ENCODE peak calls at places on chromosomes 13 and 19, in four cellular contexts. F, S, B and N are unnamed samples. For H3K4me1, the result is how much of the 10 kb centered on the place peaks cover.

GRCh38 chr19:14048439-14049153 is 13.3 kb downstream of the PALM3 start:
- DNase-seq in B (peak), F (peak), S (no peak), N (peak)

GRCh38 chr19:38073806-38074685 is 150.0 kb downstream of the DPF1 start:
- DNase-seq in F (peak), S (no peak), B (no peak), N (no peak)

GRCh38 chr19:28874742-28875141 is 338.2 kb downstream of the UQCRFS1 start:
- DNase-seq in B (no peak), F (no peak), S (no peak), N (no peak)

GRCh38 chr19:48393559-48394330 is at the start of gene GRIN2D:
- DNase-seq in B (no peak), F (no peak), S (no peak), N (peak)

GRCh38 chr13:24176351-24177101 is 16.0 kb downstream of the SPATA13 start:
- DNase-seq in S (no peak), F (no peak), B (no peak), N (no peak)

GRCh38 chr13:41402695-41403511 is 54.4 kb upstream of the RGCC start:
- DNase-seq in F (no peak), B (no peak), S (no peak), N (no peak)

GRCh38 chr13:42485272-42485671 is 88.7 kb upstream of the TNFSF11 start:
- DNase-seq in S (no peak), F (no peak), B (no peak), N (no peak)

GRCh38 chr19:38679839-38680238 is 32.4 kb downstream of the ACTN4 start:
- DNase-seq in B (no peak), F (no peak), S (no peak), N (no peak)

GRCh38 chr13:21894091-21894490 is 223.2 kb downstream of the FGF9 start:
- DNase-seq in F (no peak), B (no peak), S (no peak), N (no peak)

GRCh38 chr13:26475176-26476110 is 82.0 kb upstream of the WASF3 start:
- DNase-seq in F (no peak), S (peak), B (no peak), N (no peak)

GRCh38 chr13:40910324-40911050 is 108.6 kb downstream of the ELF1 start:
- DNase-seq in F (no peak), B (peak), S (no peak), N (no peak)

GRCh38 chr13:107234315-107234714 is 666.4 kb upstream of the ARGLU1 start:
- DNase-seq in B (no peak), S (no peak), F (no peak), N (no peak)

GRCh38 chr13:34671136-34671535 is 270.9 kb upstream of the NBEA start:
- DNase-seq in S (peak), F (no peak), B (no peak), N (no peak)

GRCh38 chr13:74015137-74015536 is 119.1 kb downstream of the KLF12 start:
- DNase-seq in S (no peak), B (peak), F (no peak), N (no peak)

GRCh38 chr19:19420570-19421301 is 15.3 kb downstream of the GATAD2A start:
- DNase-seq in F (no peak), B (peak), S (no peak), N (peak)

GRCh38 chr13:91580749-91581148 is 182.3 kb downstream of the GPC5 start:
- DNase-seq in B (no peak), F (no peak), S (no peak), N (no peak)

GRCh38 chr19:44869728-44870470 is 21.2 kb upstream of the TOMM40 start:
- DNase-seq in F (no peak), B (no peak), S (no peak), N (no peak)

GRCh38 chr19:41206926-41207750 is 11.9 kb upstream of the AXL start:
- DNase-seq in B (no peak), F (no peak), S (peak), N (no peak)

GRCh38 chr19:39262496-39262895 is 5.7 kb upstream of the IFNL2 start:
- DNase-seq in F (no peak), B (no peak), S (no peak), N (no peak)

GRCh38 chr13:51767100-51767499 is 36.9 kb downstream of the DHRS12 start:
- DNase-seq in B (peak), F (no peak), S (no peak), N (no peak)

GRCh38 chr19:45443462-45444317 is 20.0 kb upstream of the ERCC1 start:
- DNase-seq in S (peak), B (peak), F (peak), N (peak)

GRCh38 chr13:51643882-51644281 is 59.6 kb downstream of the WDFY2 start:
- DNase-seq in S (no peak), F (no peak), B (no peak), N (no peak)

GRCh38 chr13:110387451-110388140 is 80.5 kb downstream of the COL4A2 start:
- DNase-seq in B (no peak), F (no peak), S (no peak), N (no peak)

GRCh38 chr13:95677564-95678386 is 836 bp downstream of the DNAJC3 start:
- DNase-seq in B (peak), S (peak), F (peak), N (peak)
- H3K27ac ChIP-seq in B (peak), S (peak), F (no peak), N (peak)

DNA sequence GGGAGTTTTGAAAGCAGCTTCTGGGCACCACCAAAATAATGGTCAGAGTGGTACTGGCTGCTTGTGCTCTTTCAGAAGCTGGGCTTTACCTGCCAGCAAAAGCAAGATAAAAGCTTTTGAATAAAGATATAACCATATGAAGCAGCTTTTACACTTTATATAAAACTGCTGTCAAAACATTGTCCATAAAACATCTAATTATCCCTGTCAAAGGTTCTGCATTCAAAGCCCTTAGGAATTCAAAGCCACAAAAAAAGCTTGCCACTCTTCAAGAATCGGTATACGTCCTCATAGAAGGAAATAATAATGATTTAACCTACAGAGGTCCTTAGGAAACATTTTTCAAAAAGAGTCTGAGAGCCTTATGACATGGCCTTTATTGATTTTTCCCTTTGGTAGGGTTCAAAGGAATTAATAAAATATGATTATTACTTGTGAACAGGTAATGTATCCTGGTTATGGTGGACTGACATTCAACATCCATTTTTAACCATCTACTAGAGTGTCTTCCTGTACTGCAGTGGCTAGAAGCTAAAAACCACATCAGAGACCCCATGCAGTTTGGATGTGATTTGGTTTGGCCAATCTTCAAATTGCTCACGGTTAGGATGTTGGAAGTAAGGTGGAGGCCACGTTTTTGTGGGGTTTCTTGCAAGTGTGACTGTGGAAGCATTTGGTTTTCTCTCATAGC is 441.7 kb downstream of the DIAPH3 start:
- DNase-seq in S (no peak), B (no peak), F (no peak), N (no peak)
- H3K4me1 ChIP-seq in S (under half), B (under half), F (under half), N (under half)

DNA sequence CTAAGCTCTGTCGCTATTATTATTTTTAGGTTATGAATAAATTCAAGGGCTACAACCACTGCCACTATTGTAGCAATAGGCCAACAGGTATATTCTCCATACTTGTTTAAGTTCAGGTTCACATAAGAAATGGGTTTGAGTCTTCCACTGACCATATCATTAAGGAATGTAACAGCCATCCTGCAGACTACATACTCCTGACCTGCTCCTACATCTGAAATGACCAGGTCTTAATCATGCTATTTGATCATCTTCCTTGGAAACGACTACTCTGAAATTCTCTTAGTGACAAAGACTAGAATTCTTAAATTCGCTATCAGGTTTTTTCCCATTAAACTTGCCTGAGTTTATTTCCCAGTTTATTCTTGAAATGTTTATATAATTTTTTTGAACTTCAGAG is 66.8 kb downstream of the IPO5 start:
- DNase-seq in S (no peak), F (no peak), B (no peak), N (no peak)
- H3K4me3 ChIP-seq in S (no peak), F (no peak), B (no peak), N (no peak)

DNA sequence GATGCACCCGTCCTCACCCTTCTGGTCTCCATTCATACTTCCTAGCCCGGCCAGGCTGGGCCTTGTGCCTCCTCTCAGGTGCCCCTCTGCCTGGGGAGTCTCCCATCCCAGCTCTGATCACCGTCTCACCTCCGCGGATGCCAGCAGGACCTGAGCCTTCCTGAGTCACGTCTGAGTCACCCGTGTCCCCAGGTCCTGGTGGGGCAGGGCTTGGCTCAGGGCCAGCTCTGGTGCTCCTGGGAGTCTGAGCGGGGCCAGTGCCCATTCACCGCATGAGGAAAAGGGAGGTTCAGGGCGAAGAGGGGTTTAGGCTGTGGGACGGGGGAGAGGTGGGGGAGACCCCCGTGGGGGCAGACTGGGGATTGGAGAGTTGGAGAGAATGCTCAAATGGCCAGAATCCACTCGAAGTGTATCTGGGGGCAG is 593 bp downstream of the ATP8B3 start:
- DNase-seq in S (peak), F (no peak), B (no peak), N (no peak)
- H3K27ac ChIP-seq in S (peak), F (no peak), B (no peak), N (peak)

GRCh38 chr13:101695870-101696516 is 243.5 kb downstream of the ITGBL1 start:
- DNase-seq in B (no peak), S (no peak), F (no peak), N (no peak)

GRCh38 chr13:101691326-101691725 is 238.9 kb downstream of the ITGBL1 start:
- DNase-seq in B (no peak), F (no peak), S (no peak), N (no peak)

GRCh38 chr13:101690871-101691270 is 238.4 kb downstream of the ITGBL1 start:
- DNase-seq in B (no peak), F (no peak), S (no peak), N (no peak)
- H3K4me1 ChIP-seq in B (under half), F (under half), S (under half), N (under half)

GRCh38 chr19:33778089-33778791 is 18.4 kb upstream of the KCTD15 start:
- DNase-seq in S (peak), B (peak), F (peak), N (peak)
- H3K4me3 ChIP-seq in S (peak), B (no peak), F (peak), N (no peak)

GRCh38 chr13:32446220-32446619 is 18.3 kb upstream of the N4BP2L1 start:
- DNase-seq in F (no peak), S (no peak), B (no peak), N (no peak)

GRCh38 chr13:32443111-32443510 is 15.2 kb upstream of the N4BP2L1 start:
- DNase-seq in F (no peak), S (no peak), B (peak), N (peak)

GRCh38 chr13:32445461-32445860 is 17.5 kb upstream of the N4BP2L1 start:
- DNase-seq in B (no peak), F (no peak), S (no peak), N (no peak)

GRCh38 chr13:32448224-32448623 is 20.3 kb upstream of the N4BP2L1 start:
- DNase-seq in S (no peak), F (no peak), B (peak), N (no peak)

GRCh38 chr13:32446778-32447465 is 19.0 kb upstream of the N4BP2L1 start:
- DNase-seq in B (peak), F (no peak), S (no peak), N (no peak)
- H3K27ac ChIP-seq in B (no peak), F (no peak), S (no peak), N (no peak)

GRCh38 chr13:83621765-83622421 is 260.4 kb downstream of the SLITRK1 start:
- DNase-seq in B (no peak), F (no peak), S (no peak), N (no peak)

GRCh38 chr13:83620535-83621220 is 261.6 kb downstream of the SLITRK1 start:
- DNase-seq in B (no peak), S (no peak), F (no peak), N (no peak)

GRCh38 chr13:83622422-83622784 is 259.9 kb downstream of the SLITRK1 start:
- DNase-seq in B (no peak), F (no peak), S (no peak), N (no peak)

GRCh38 chr13:83613524-83613923 is 268.8 kb downstream of the SLITRK1 start:
- DNase-seq in B (no peak), S (no peak), F (no peak), N (no peak)

GRCh38 chr13:83618966-83619365 is 263.3 kb downstream of the SLITRK1 start:
- DNase-seq in B (no peak), S (no peak), F (no peak), N (no peak)
- H3K4me1 ChIP-seq in B (under half), S (under half), F (under half), N (under half)

DNA sequence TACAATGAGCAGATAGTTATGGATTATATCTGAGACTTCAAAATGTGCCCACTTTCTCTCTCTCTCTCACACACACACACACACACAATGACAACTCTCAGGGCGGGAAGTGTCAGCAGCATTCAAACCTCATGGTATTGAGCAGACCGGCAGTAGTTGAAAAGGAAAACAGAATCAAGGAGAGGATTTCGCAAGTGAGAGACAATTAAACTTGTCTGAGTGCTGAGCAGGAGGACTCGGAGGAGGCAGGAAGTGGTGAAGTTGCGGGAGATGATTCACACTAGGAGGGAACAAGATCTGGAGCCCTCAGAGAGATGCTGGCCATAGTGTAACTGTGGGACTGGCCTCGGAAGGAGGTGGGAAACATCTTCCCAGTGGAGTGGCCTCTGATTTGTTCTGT is 353.1 kb downstream of the EFNB2 start:
- DNase-seq in F (no peak), S (no peak), B (no peak), N (no peak)
- H3K4me3 ChIP-seq in F (no peak), S (no peak), B (no peak), N (no peak)

DNA sequence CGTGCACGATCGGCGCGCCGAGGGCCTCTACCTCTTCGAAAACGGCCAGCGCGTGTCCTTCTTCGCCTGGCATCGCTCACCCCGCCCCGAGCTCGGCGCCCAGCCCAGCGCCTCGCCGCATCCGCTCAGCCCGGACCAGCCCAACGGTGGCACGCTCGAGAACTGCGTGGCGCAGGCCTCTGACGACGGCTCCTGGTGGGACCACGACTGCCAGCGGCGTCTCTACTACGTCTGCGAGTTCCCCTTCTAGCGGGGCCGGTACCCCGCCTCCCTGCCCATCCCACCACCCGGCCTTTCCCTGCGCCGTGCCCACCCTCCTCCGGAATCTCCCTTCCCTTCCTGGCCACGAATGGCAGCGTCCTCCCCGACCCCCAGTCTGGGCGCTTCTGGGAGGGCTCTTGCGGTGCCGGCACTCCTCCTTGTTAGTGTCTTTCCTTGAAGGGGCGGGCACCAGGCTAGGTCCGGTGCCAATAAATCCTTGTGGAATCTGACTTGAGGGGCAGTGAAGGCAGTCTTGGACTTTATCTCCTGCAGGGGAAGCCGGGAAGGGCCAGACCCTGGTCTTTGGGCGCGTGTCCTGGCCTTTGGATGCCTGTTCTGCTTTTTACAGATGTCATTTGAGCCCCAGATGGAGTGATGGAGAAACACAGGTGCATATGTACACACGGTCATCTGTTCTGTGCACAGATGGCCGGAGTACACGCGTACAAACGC is 2.2 kb downstream of the CLEC11A start:
- DNase-seq in S (no peak), B (no peak), F (no peak), N (no peak)
- H3K27ac ChIP-seq in S (peak), B (no peak), F (peak), N (no peak)